ENCODE peak calls at places on chromosome 18, in ten cellular contexts. N is MM.1S, L is pancreas, K is OCI-LY7, W is osteoblast, Y is H9, X is transverse colon, T is PC-9, U is foreskin keratinocyte, Q is prostate gland. E is an unnamed sample. For H3K4me1, the result is how much of the 10 kb centered on the place peaks cover.

GRCh38 chr18:69490813-69491212 is 90.1 kb downstream of the DOK6 start:
- DNase-seq in N (no peak), L (no peak), X (no peak), Y (no peak), U (no peak), K (no peak), W (no peak), T (no peak), Q (no peak), E (no peak)

GRCh38 chr18:6561893-6562292 is 147.2 kb upstream of the L3MBTL4 start:
- DNase-seq in K (no peak), W (no peak), N (no peak), Y (no peak), X (no peak), U (no peak), T (no peak), Q (no peak), L (no peak), E (no peak)

GRCh38 chr18:27825735-27826477 is 351.0 kb downstream of the CDH2 start:
- DNase-seq in U (no peak), L (no peak), X (no peak), T (no peak), K (no peak), Q (no peak), N (no peak), Y (no peak), W (no peak), E (no peak)

GRCh38 chr18:650428-650858 is 7.0 kb upstream of the TYMS start:
- DNase-seq in Y (no peak), K (peak), U (no peak), N (peak), L (no peak), Q (no peak), W (no peak), X (no peak), T (no peak), E (no peak)

GRCh38 chr18:8721094-8721669 is 15.8 kb downstream of the MTCL1 start:
- DNase-seq in U (no peak), Y (no peak), N (no peak), T (no peak), W (no peak), L (no peak), K (no peak), Q (no peak), X (no peak), E (no peak)

GRCh38 chr18:79260510-79260909 is 135.2 kb upstream of the NFATC1 start:
- DNase-seq in T (no peak), U (no peak), N (no peak), Y (no peak), W (no peak), Q (no peak), L (no peak), K (peak), X (no peak), E (no peak)

GRCh38 chr18:9539938-9540337 is 64.6 kb downstream of the RALBP1 start:
- DNase-seq in U (no peak), Q (no peak), X (no peak), K (no peak), Y (no peak), T (no peak), W (peak), N (no peak), L (no peak), E (no peak)

GRCh38 chr18:57846258-57846657 is 43.1 kb upstream of the ATP8B1 start:
- DNase-seq in U (no peak), W (peak), X (no peak), T (peak), L (no peak), K (no peak), N (no peak), Y (no peak), Q (no peak), E (no peak)

GRCh38 chr18:26547302-26548143 is 830 bp downstream of the KCTD1 start:
- DNase-seq in W (no peak), Q (peak), L (peak), N (no peak), X (peak), U (peak), Y (peak), K (peak), T (no peak), E (peak)

GRCh38 chr18:46321954-46322353 is 217.8 kb downstream of the HAUS1 start:
- DNase-seq in X (no peak), Q (no peak), L (no peak), W (no peak), K (no peak), U (peak), T (peak), Y (peak), N (no peak), E (no peak)

GRCh38 chr18:70371908-70372307 is 83.1 kb downstream of the SOCS6 start:
- DNase-seq in T (no peak), L (no peak), W (no peak), U (no peak), K (no peak), Q (no peak), N (no peak), X (no peak), Y (no peak), E (no peak)

GRCh38 chr18:67932261-67932660 is 415.7 kb upstream of the DSEL start:
- DNase-seq in U (no peak), N (no peak), T (no peak), X (no peak), L (no peak), Y (no peak), W (no peak), Q (no peak), K (no peak), E (no peak)

GRCh38 chr18:35553300-35553699 is 28.2 kb upstream of the GALNT1 start:
- DNase-seq in K (no peak), U (no peak), T (no peak), W (no peak), Y (no peak), Q (no peak), N (no peak), L (no peak), X (no peak), E (no peak)

DNA sequence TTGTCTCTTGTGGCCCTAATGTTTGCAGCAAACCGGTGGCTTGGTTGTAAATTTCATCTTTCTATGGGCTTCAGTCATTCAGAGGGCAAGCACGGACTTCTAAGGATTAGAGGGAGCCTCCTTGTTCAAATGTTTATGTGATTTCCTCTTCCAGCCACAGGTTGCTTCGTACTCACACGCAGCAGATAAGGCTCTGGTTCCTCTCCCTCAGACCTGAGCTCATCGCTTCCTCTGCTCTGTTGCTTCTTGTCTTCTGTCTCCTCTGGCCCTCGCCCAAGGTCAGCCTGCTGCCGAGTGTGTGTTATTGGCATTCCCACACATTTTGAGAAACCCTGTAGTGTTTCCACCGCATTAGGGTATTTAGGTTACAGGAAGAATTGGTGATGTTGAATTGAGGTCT is 44.0 kb downstream of the MYL12B start:
- DNase-seq in K (no peak), T (no peak), W (no peak), U (peak), X (no peak), Y (no peak), N (no peak), L (no peak), Q (peak), E (no peak)
- H3K27ac ChIP-seq in K (no peak), T (no peak), W (peak), U (peak), X (no peak), Y (peak), N (no peak), L (no peak), Q (peak), E (no peak)

DNA sequence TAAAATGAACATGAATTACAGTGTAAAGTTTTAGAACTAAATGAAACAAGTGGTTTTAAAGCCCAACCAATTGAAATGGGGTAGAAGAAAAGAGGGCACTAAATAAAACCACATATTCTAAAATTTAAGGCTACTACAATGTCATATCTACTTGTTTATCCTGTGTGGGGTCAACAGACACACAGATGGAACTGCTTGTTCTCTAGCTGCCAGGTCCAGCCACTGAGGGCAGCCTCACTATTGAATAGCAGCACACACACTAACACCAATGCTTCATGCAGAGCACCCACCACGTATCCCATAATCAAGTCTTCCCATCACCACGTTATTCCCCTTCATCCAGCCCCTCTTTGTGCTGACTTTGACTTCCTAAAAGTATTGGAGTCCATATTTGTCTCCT is 88.1 kb downstream of the SPIRE1 start:
- DNase-seq in T (no peak), N (no peak), W (no peak), Q (no peak), U (no peak), L (no peak), Y (no peak), X (no peak), K (no peak), E (no peak)
- TF ChIP-seq CTCF in T (no peak), N (no peak), W (no peak), Q (no peak), U (no peak), L (no peak), Y (no peak), X (no peak), K (no peak), E (no peak)

GRCh38 chr18:21916594-21916993 is 176.0 kb downstream of the MIB1 start:
- DNase-seq in W (no peak), K (no peak), Q (no peak), L (no peak), X (no peak), T (no peak), U (no peak), Y (no peak), N (no peak), E (no peak)

GRCh38 chr18:21914739-21915319 is 174.2 kb downstream of the MIB1 start:
- DNase-seq in K (peak), Q (no peak), U (no peak), W (no peak), L (no peak), X (peak), T (peak), N (no peak), Y (peak), E (no peak)

GRCh38 chr18:21915546-21915945 is 175.0 kb downstream of the MIB1 start:
- DNase-seq in Y (no peak), Q (no peak), K (no peak), N (no peak), X (no peak), U (no peak), L (no peak), T (no peak), W (no peak), E (no peak)

DNA sequence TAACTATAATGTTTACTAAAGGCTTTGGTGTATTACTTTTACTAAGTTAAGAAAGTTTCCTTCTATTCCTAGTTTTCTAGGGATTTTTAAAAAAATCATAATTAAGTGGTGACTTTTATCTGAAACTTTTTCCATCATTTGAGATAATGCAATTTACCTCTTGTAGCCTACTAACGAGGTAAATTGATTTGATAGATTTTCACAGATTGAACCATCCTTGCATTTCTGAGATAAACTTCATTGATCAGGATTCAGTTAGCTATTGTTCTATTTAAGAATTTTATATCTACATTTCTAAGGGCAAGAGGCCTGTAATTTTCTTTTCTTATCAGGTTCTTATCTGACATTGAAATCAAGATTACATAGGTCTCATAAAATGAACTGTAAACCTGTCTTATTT is 178.1 kb downstream of the MIB1 start:
- DNase-seq in T (no peak), N (no peak), W (no peak), U (no peak), Y (no peak), Q (no peak), K (no peak), X (no peak), L (no peak), E (no peak)
- H3K4me1 ChIP-seq in T (under half), N (under half), W (under half), U (under half), Y (under half), Q (under half), K (under half), X (under half), L (under half), E (under half)

GRCh38 chr18:2997429-2997828 is 15.5 kb downstream of the LPIN2 start:
- DNase-seq in K (no peak), X (no peak), L (no peak), N (no peak), T (no peak), W (no peak), Q (no peak), U (no peak), Y (no peak), E (no peak)

GRCh38 chr18:2994603-2995432 is 18.1 kb downstream of the LPIN2 start:
- DNase-seq in K (peak), Y (no peak), X (peak), Q (no peak), U (no peak), N (peak), T (no peak), W (no peak), L (no peak), E (peak)

GRCh38 chr18:2998644-2999043 is 14.3 kb downstream of the LPIN2 start:
- DNase-seq in X (no peak), Y (no peak), Q (no peak), W (no peak), N (no peak), K (no peak), U (no peak), L (no peak), T (no peak), E (no peak)

GRCh38 chr18:2994190-2994589 is 18.8 kb downstream of the LPIN2 start:
- DNase-seq in X (no peak), Q (no peak), N (no peak), T (no peak), U (no peak), W (no peak), K (no peak), Y (no peak), L (no peak), E (no peak)

GRCh38 chr18:2997846-2998599 is 14.9 kb downstream of the LPIN2 start:
- DNase-seq in T (no peak), Q (no peak), U (no peak), N (no peak), K (no peak), W (peak), X (no peak), L (no peak), Y (no peak), E (no peak)
- H3K27ac ChIP-seq in T (no peak), Q (peak), U (no peak), N (no peak), K (no peak), W (peak), X (peak), L (no peak), Y (no peak), E (peak)

GRCh38 chr18:23662309-23663263 is at the start of gene ANKRD29:
- DNase-seq in W (peak), U (no peak), N (peak), K (no peak), T (peak), X (peak), L (peak), Q (peak), Y (peak), E (peak)

GRCh38 chr18:23661735-23662308 is 889 bp downstream of the ANKRD29 start:
- DNase-seq in Y (no peak), W (no peak), N (no peak), K (no peak), U (no peak), T (no peak), L (no peak), X (no peak), Q (no peak), E (no peak)

DNA sequence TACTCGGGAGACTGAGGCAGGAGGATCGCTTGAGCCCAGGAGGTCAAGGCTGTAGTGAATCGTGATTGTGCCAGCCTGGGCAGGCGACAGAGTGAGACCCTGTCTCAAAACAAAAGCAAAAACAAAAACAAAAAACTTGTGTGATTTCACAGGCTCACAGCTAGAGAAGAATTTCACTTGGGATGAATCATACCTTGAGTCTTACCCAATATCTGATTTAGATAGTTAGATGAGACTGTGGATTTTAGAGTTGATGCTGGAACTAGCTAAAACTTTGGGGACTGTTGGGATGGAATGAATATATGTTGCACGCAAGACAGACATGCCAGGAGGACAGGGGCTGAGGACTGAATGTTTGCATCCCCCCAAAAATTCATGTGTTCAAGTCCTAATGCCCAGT is 4.4 kb downstream of the ANKRD29 start:
- DNase-seq in N (no peak), L (no peak), X (no peak), W (no peak), T (no peak), K (no peak), Q (no peak), U (no peak), Y (no peak), E (no peak)
- TF ChIP-seq CTCF in N (no peak), L (no peak), X (no peak), W (no peak), T (no peak), K (no peak), Q (no peak), U (no peak), Y (no peak), E (no peak)

DNA sequence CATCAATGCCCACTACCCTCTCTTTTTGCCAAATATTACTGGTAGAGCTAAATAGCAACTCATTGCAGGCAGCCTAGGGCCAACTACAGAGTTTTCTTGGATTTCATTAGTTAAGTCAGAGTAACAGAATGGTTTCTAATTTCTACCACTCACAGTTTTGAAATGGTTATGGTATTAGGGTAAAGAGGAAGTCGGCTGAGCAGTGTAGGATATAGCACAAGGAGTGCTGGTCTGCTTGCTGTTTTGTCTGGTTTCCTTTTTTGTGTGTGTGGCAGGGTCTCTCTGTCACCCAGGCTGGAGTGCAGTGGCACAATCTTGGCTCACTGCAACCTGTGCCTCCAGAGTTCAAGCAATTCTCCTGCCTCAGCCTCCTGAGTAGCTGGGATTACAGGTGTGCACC is 289.2 kb upstream of the CCDC68 start:
- DNase-seq in Q (no peak), K (no peak), W (no peak), X (no peak), U (no peak), Y (no peak), T (no peak), N (no peak), L (no peak), E (no peak)
- H3K4me1 ChIP-seq in Q (under half), K (under half), W (half or more), X (under half), U (under half), Y (under half), T (under half), N (under half), L (under half), E (under half)

DNA sequence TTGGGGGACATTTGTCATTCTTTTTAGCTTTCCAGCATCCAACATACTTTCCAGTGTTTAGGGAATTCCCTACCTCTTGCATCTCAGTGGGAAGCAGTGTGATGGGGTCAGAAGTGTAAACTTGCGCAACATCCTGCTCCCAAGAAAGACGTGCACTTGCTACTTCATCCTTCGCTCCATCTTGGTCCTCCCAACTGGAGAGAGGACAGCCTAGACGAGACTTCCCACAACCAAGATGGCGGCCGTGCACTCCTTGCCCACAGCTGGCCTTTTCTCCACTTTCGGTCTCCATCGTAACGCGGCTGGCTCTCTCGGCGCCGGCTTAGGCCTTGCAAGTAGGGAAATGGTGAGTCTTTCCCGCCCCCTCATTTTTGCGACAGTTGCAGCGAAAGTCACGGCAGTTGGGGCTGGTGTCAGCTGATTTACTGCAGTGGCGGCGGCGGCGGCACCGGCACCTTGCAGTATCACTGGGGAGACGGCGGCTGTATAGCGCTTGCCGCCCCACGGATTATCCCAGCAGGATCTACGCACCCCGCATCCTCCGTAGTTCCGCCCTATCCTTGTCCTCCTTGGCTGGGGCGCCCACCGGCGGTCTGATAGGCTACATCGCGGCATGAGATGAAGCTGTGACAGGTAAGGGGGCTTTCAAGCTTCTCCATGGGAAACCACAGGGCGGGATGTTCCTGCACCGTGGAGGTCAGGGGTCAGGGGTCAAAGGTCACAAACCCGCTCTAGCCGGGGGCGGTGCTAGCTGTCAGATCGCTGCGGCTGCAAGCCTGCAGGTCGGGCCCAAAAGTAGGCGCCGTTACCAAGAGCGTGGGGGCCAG is at the start of gene WDR7:
- DNase-seq in T (peak), L (peak), K (peak), W (peak), Y (peak), Q (peak), N (peak), U (peak), X (peak), E (peak)
- H3K27ac ChIP-seq in T (peak), L (peak), K (peak), W (peak), Y (no peak), Q (peak), N (peak), U (no peak), X (peak), E (peak)

GRCh38 chr18:48933578-48934399 is 17.0 kb downstream of the SMAD7 start:
- DNase-seq in N (peak), L (peak), Q (no peak), T (no peak), Y (no peak), X (no peak), K (no peak), U (no peak), W (peak), E (no peak)
- TF ChIP-seq CTCF in N (no peak), L (no peak), Q (no peak), T (no peak), Y (no peak), X (no peak), K (no peak), U (no peak), W (peak), E (no peak)

GRCh38 chr18:13271512-13271911 is 53.0 kb downstream of the LDLRAD4 start:
- DNase-seq in K (no peak), Q (no peak), L (no peak), N (no peak), Y (no peak), X (no peak), U (no peak), W (no peak), T (no peak), E (no peak)
- H3K4me1 ChIP-seq in K (under half), Q (under half), L (under half), N (under half), Y (under half), X (under half), U (under half), W (under half), T (under half), E (under half)

E was measured in psoas muscle.